ENCODE peak calls at places on chromosomes 2 and 18, in four cellular contexts. I is H1, Z is K562, K is GM12878. G is an unnamed sample.

GRCh38 chr2:15838481-15838880 is 101.9 kb upstream of the MYCN start:
- DNase-seq in I (no peak), Z (no peak), K (no peak), G (no peak)

GRCh38 chr2:133286326-133286922 is 281.8 kb downstream of the NCKAP5 start:
- DNase-seq in I (no peak), Z (no peak), K (no peak), G (no peak)

GRCh38 chr2:236643480-236643879 is 73.9 kb downstream of the ACKR3 start:
- DNase-seq in I (no peak), Z (no peak), K (no peak), G (no peak)

GRCh38 chr2:225019100-225019499 is 23.2 kb downstream of the DOCK10 start:
- DNase-seq in I (no peak), Z (no peak), K (no peak), G (no peak)

GRCh38 chr18:48073231-48073930 is 142.9 kb upstream of the SMAD2 start:
- DNase-seq in I (no peak), Z (no peak), K (no peak), G (no peak)

GRCh38 chr2:184534986-184535385 is 63.3 kb upstream of the ZNF804A start:
- DNase-seq in I (no peak), Z (no peak), K (no peak), G (no peak)

GRCh38 chr2:119179951-119180350 is 21.4 kb upstream of the C1QL2 start:
- DNase-seq in I (no peak), Z (no peak), K (no peak), G (no peak)

GRCh38 chr2:45353879-45354278 is 257.2 kb downstream of the SRBD1 start:
- DNase-seq in I (no peak), Z (no peak), K (no peak), G (peak; percentile 51)

GRCh38 chr2:106038598-106039375 is 155.3 kb downstream of the UXS1 start:
- DNase-seq in I (no peak), Z (no peak), K (no peak), G (no peak)

GRCh38 chr2:169637620-169638019 is 53.5 kb downstream of the PPIG start:
- DNase-seq in I (no peak), Z (no peak), K (no peak), G (peak; percentile 24)

GRCh38 chr2:232925769-232926163 is 55.7 kb downstream of the SNORC start:
- DNase-seq in I (no peak), Z (no peak), K (no peak), G (no peak)

GRCh38 chr2:158125756-158126498 is 24.3 kb downstream of the UPP2 start:
- DNase-seq in I (no peak), Z (no peak), K (no peak), G (no peak)

GRCh38 chr2:209334188-209335017 is 89.4 kb upstream of the MAP2 start:
- DNase-seq in I (peak; percentile 61), Z (peak; percentile 41), K (no peak), G (peak; percentile 53)

GRCh38 chr2:134367915-134368911 is 114.3 kb downstream of the MGAT5 start:
- DNase-seq in I (no peak), Z (no peak), K (no peak), G (peak; percentile 69)

GRCh38 chr2:206127656-206128055 is 31.6 kb downstream of the NDUFS1 start:
- DNase-seq in I (no peak), Z (no peak), K (no peak), G (peak; percentile 39)

GRCh38 chr2:134228493-134228903 is 25.4 kb upstream of the MGAT5 start:
- DNase-seq in I (no peak), Z (peak; percentile 46), K (no peak), G (peak; percentile 72)

GRCh38 chr2:240450532-240451107 is 15.2 kb downstream of the GPC1 start:
- DNase-seq in I (no peak), Z (no peak), K (no peak), G (no peak)

GRCh38 chr2:143819190-143819735 is 690.0 kb downstream of the ARHGAP15 start:
- DNase-seq in I (no peak), Z (no peak), K (no peak), G (no peak)

GRCh38 chr2:187504312-187504921 is 49.8 kb downstream of the TFPI start:
- DNase-seq in I (no peak), Z (peak; percentile 32), K (no peak), G (no peak)

DNA sequence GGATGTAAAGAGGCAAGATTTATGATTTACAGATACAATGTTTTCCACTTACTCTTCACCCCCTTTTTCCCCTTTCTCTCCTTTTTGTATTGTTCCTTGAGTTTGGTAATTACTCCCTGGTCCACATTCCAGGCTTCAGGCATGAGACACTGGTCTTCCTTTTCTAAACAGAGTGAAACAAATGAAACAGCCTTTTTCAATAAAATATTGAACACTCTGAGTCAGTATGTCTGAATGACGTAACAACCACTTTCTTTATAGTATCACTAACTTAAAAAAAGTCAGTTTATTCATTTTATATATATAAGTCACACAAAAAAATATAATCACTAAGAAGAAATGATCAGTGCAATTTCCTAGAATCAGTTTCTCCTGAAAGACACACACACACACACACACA is 79.7 kb downstream of the STRN start:
- DNase-seq in I (no peak), Z (no peak), K (no peak), G (no peak)
- TF ChIP-seq HDAC6 in I (no peak), Z (no peak), K (no peak), G (no peak)

GRCh38 chr2:17821080-17821479 is 4.8 kb downstream of the MSGN1 start:
- DNase-seq in I (peak; percentile 38), Z (no peak), K (no peak), G (no peak)
- H3K4me1 ChIP-seq in I (no peaks in the 10 kb centered on the region), Z (no peaks in the 10 kb centered on the region), K (peaks cover 29% of the 10 kb centered on the region), G (no peaks in the 10 kb centered on the region)

DNA sequence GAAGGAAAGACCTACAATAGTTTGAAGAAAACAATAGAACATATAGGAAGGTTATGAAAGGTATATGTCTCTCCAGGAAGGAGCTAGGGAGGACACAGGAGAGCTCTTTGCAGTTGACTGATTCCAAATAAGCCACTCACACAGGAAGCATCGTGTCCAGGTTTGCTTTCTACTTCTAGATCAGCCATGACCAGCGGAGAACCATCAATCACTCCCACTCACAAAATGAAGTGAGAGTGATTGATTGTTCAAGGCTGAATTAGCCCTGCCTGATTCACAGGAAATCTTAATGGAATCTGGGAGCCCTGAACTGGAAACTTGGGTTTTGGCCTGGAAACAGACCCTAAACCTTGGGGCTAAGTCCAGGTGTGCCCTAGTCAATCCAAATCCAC is 1292.2 kb upstream of the ZEB2 start:
- DNase-seq in I (no peak), Z (peak; percentile 41), K (no peak), G (no peak)
- TF ChIP-seq HDAC6 in I (no peak), Z (no peak), K (no peak), G (no peak)

GRCh38 chr2:10303174-10303633 is 500 bp downstream of the HPCAL1 start:
- DNase-seq in I (no peak), Z (no peak), K (no peak), G (no peak)
- H3K4me1 ChIP-seq in I (peaks cover 9% of the 10 kb centered on the region), Z (peaks cover 49% of the 10 kb centered on the region), K (peaks cover 16% of the 10 kb centered on the region), G (peaks cover 58% of the 10 kb centered on the region)

GRCh38 chr2:196293751-196294486 is 122.5 kb upstream of the STK17B start:
- DNase-seq in I (no peak), Z (no peak), K (no peak), G (no peak)
- TF ChIP-seq HDAC6 in I (no peak), Z (no peak), K (no peak), G (no peak)

G was measured in HepG2.